ENCODE peak calls at places on chromosomes 13 and 19, in five cellular contexts. K is esophagus squamous epithelium, Q is GM23338, O is pancreas, A is BE2C. P is an unnamed sample. For H3K4me1, the result is how much of the 10 kb centered on the place peaks cover.

GRCh38 chr19:29845576-29846176 is 33.9 kb downstream of the CCNE1 start:
- DNase-seq in K (no peak), Q (peak), O (no peak), A (no peak), P (peak)

GRCh38 chr13:101343128-101343787 is 73.0 kb downstream of the NALCN start:
- DNase-seq in K (no peak), Q (peak), O (no peak), A (no peak), P (no peak)

GRCh38 chr13:112849500-112849899 is 119.5 kb upstream of the MCF2L start:
- DNase-seq in K (no peak), Q (no peak), O (no peak), A (peak), P (no peak)

GRCh38 chr13:65166675-65167074 is 2063.5 kb downstream of the PCDH9 start:
- DNase-seq in K (no peak), Q (no peak), O (no peak), A (no peak), P (no peak)

GRCh38 chr19:5987077-5987818 is 9.3 kb upstream of the RANBP3 start:
- DNase-seq in K (no peak), Q (peak), O (peak), A (peak), P (peak)

GRCh38 chr13:57724486-57725272 is 93.1 kb downstream of the PCDH17 start:
- DNase-seq in K (no peak), Q (peak), O (no peak), A (no peak), P (no peak)

GRCh38 chr19:49441210-49441959 is at the start of gene SLC17A7:
- DNase-seq in K (no peak), Q (peak), O (no peak), A (peak), P (no peak)

GRCh38 chr13:26656919-26657318 is 99.4 kb downstream of the WASF3 start:
- DNase-seq in K (no peak), Q (peak), O (no peak), A (no peak), P (no peak)

GRCh38 chr13:70237131-70237530 is 128.9 kb upstream of the KLHL1 start:
- DNase-seq in K (no peak), Q (no peak), O (no peak), A (no peak), P (no peak)

GRCh38 chr19:35272954-35273649 is 4.3 kb downstream of the USF2 start:
- DNase-seq in K (no peak), Q (no peak), O (no peak), A (no peak), P (no peak)

GRCh38 chr19:32068805-32069204 is 276.6 kb upstream of the ZNF507 start:
- DNase-seq in K (no peak), Q (no peak), O (no peak), A (no peak), P (no peak)

GRCh38 chr19:873084-874019 is 13.9 kb downstream of the CFD start:
- DNase-seq in K (peak), Q (peak), O (no peak), A (no peak), P (no peak)

GRCh38 chr19:28963481-28964245 is 249.3 kb downstream of the UQCRFS1 start:
- DNase-seq in K (no peak), Q (no peak), O (no peak), A (no peak), P (no peak)

GRCh38 chr19:45451181-45451849 is 16.5 kb upstream of the FOSB start:
- DNase-seq in K (no peak), Q (peak), O (peak), A (no peak), P (peak)

GRCh38 chr19:44741841-44742352 is 6.6 kb upstream of the BCL3 start:
- DNase-seq in K (peak), Q (no peak), O (peak), A (peak), P (peak)

GRCh38 chr13:97125051-97125809 is 96.9 kb upstream of the MBNL2 start:
- DNase-seq in K (no peak), Q (peak), O (peak), A (peak), P (peak)

GRCh38 chr19:58261600-58261967 is 17.2 kb upstream of the ZNF8 start:
- DNase-seq in K (no peak), Q (no peak), O (no peak), A (no peak), P (no peak)

GRCh38 chr19:4058696-4059492 is 7.8 kb downstream of the ZBTB7A start:
- DNase-seq in K (no peak), Q (peak), O (no peak), A (no peak), P (peak)

GRCh38 chr19:50718255-50719118 is 1.1 kb downstream of the SHANK1 start:
- DNase-seq in K (no peak), Q (peak), O (no peak), A (no peak), P (no peak)

GRCh38 chr19:56113071-56113632 is 7.9 kb downstream of the ZNF787 start:
- DNase-seq in K (no peak), Q (no peak), O (no peak), A (no peak), P (peak)
- H3K4me1 ChIP-seq in K (half or more), Q (half or more), O (half or more), A (under half), P (under half)

DNA sequence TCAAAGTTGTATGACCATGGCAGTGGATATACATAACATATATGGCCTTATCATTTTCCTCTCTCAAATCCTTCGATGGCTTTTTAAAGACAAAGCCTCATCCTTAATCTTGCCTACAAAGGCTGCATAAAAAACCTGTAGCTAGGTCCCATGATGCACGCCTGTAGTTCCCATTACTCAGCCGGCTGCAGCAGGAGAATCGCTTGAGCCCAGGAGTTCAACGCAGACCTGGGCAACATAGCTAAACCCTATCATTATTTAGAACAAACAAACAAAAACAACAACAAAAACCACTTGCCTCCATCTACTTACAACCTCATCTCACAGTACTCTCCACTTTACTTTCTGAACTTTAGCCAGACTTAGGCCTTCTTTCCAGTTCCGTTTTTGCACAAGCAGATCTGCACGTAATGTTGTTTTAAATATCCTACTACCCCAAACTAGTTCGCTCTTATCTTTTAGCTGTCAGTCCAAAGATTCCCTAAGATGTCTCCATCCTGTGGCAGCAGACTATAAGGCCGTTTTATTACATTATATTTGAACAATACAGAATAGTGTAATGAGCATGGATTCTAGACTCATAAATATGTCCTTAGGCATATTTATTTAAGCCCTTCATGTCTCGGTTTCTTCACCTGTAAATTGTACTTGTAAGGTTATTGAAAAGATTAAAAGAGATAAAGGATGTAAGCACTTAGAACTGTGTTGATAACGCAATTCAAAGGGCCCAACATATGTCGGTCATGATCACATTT is 969 bp upstream of the POMP start:
- DNase-seq in K (no peak), Q (no peak), O (no peak), A (no peak), P (no peak)
- H3K4me1 ChIP-seq in K (under half), Q (under half), O (under half), A (under half), P (under half)

DNA sequence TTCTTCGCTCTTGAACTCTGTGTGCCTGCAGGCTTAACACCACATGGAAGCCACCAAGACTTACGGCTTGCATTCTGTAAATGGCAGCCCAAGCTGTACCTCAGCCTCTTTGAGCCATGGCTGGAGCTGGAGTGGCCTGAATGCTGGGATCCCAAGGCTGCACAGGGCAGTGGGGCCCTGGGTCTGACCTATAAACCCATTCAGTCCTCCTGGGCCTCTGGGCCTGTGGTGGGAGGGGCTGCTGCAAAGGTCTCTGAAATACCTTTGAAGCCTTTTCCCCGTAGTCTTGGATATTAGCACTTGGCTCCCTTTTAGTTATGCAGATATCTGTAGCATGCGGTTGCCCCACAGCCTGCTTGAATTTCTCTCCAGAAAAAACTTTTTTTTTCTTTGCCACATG is 8.2 kb downstream of the TM9SF2 start:
- DNase-seq in K (no peak), Q (no peak), O (no peak), A (no peak), P (no peak)
- H3K4me1 ChIP-seq in K (under half), Q (under half), O (under half), A (under half), P (under half)

GRCh38 chr19:10737680-10738079 is 19.8 kb downstream of the DNM2 start:
- DNase-seq in K (no peak), Q (no peak), O (no peak), A (no peak), P (no peak)

GRCh38 chr19:10736189-10736588 is 18.3 kb downstream of the DNM2 start:
- DNase-seq in K (no peak), Q (no peak), O (no peak), A (no peak), P (no peak)

GRCh38 chr19:10735741-10736140 is 17.9 kb downstream of the DNM2 start:
- DNase-seq in K (no peak), Q (no peak), O (no peak), A (no peak), P (no peak)

GRCh38 chr19:10740798-10741197 is 22.9 kb downstream of the DNM2 start:
- DNase-seq in K (no peak), Q (no peak), O (no peak), A (no peak), P (no peak)

DNA sequence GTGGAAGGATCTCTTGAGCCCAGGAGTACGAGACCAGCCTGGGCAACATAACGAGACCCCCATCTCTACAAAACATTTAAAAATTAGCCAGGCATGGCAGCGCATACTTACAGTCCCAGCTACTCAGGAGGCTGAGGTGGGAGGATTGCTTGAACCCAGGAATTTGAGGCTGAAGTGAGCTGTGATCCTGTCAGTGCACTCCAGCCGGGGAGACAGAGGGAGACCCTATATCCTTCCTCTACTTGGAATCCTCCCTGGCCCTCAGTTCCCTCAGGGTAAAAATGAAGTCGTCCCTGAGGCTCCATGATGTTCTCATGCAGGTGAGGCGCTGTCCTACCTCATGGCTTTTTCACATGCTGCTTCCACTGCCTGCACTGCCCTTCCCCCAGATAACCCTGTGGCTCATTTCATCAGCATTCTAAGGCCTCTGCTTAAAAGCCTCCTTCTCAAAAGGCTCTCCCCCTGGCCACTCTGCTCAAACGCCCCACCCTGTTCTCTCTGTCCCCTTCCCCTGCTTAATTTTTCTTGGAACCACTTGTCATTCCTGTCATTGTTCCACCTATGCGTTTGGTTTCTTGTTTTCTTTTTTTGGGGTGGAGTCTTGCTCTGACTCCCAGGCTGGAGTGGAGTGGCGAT is 19.2 kb downstream of the DNM2 start:
- DNase-seq in K (no peak), Q (peak), O (no peak), A (no peak), P (no peak)
- H3K4me1 ChIP-seq in K (under half), Q (under half), O (under half), A (under half), P (under half)

GRCh38 chr13:110914293-110915056 is 394 bp downstream of the ANKRD10 start:
- DNase-seq in K (no peak), Q (peak), O (peak), A (peak), P (peak)
- H3K4me1 ChIP-seq in K (under half), Q (under half), O (under half), A (under half), P (under half)

DNA sequence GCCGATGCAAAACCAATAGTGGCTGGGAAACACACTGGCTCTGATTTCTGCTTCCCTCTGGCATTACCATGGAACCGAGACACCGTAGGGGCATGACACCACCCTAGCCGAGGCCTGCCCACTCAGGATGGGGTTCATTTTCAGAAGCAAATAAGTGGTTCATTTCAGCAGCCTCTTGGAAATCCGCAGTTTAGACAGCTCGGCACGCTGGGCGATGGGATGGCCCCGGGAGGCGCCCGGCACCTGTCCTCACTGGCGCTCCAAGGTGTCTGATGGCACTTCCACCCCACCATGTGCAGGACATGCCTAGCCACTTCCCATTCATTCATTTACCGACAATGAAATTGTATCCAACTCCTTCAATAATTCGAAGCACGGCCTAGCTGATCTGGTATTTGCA is 33.8 kb downstream of the KLF2 start:
- DNase-seq in K (no peak), Q (no peak), O (no peak), A (no peak), P (no peak)
- H3K4me1 ChIP-seq in K (under half), Q (under half), O (under half), A (under half), P (under half)

GRCh38 chr13:75513271-75513670 is 24.4 kb downstream of the COMMD6 start:
- DNase-seq in K (no peak), Q (no peak), O (no peak), A (no peak), P (no peak)
- H3K4me1 ChIP-seq in K (under half), Q (under half), O (under half), A (under half), P (under half)

GRCh38 chr13:48125794-48126228 is 30.9 kb upstream of the MED4 start:
- DNase-seq in K (no peak), Q (no peak), O (no peak), A (no peak), P (no peak)
- H3K4me1 ChIP-seq in K (under half), Q (under half), O (under half), A (under half), P (under half)

GRCh38 chr13:108218044-108218974 is at the start of gene ABHD13:
- DNase-seq in K (peak), Q (peak), O (peak), A (peak), P (peak)

GRCh38 chr13:108214511-108215383 is 589 bp downstream of the LIG4 start:
- DNase-seq in K (peak), Q (peak), O (no peak), A (peak), P (no peak)

GRCh38 chr13:108223850-108224503 is 5.8 kb downstream of the ABHD13 start:
- DNase-seq in K (no peak), Q (no peak), O (no peak), A (no peak), P (no peak)

GRCh38 chr13:108215428-108215827 is at the start of gene LIG4:
- DNase-seq in K (peak), Q (peak), O (peak), A (peak), P (peak)

DNA sequence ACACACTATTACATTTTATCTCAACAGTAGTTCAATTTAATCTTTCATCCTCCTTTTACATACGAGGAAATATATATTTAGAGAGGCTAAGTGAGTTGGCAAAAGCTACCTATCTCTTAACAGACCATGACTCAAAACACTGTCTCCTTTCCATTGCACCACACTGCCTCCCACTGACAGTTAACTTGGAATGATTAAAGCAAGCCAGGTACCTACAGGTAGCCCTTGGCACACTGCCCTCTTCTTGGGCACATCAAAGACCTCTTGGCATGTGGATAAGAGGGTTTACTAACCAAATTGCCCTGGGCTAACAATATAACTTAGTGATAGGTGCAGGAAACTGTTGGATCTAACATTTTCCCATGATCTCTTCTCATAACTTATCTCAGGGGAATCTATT is 1.9 kb downstream of the ABHD13 start:
- DNase-seq in K (no peak), Q (peak), O (peak), A (no peak), P (no peak)
- H3K4me1 ChIP-seq in K (under half), Q (under half), O (under half), A (under half), P (under half)

GRCh38 chr19:7705387-7706187 is 3.7 kb upstream of the FCER2 start:
- DNase-seq in K (no peak), Q (no peak), O (no peak), A (no peak), P (peak)

GRCh38 chr19:7704280-7705060 is 2.5 kb upstream of the FCER2 start:
- DNase-seq in K (no peak), Q (no peak), O (no peak), A (no peak), P (no peak)

GRCh38 chr19:7709932-7710460 is 8.1 kb upstream of the FCER2 start:
- DNase-seq in K (no peak), Q (no peak), O (no peak), A (no peak), P (no peak)

GRCh38 chr19:7706188-7706530 is 4.2 kb upstream of the FCER2 start:
- DNase-seq in K (no peak), Q (no peak), O (no peak), A (no peak), P (no peak)

GRCh38 chr19:7706662-7707454 is 4.9 kb upstream of the FCER2 start:
- DNase-seq in K (no peak), Q (no peak), O (no peak), A (no peak), P (no peak)
- H3K4me1 ChIP-seq in K (under half), Q (under half), O (under half), A (under half), P (under half)